ENCODE peak calls at places on chromosomes 11 and 22, in six cellular contexts. D, I, N, A, V and Z are unnamed samples.

GRCh38 chr11:47378836-47379170 is 456 bp upstream of the SPI1 start:
- ATAC-seq in D (no peak), I (no peak), N (no peak), A (peak), V (peak), Z (no peak)

GRCh38 chr11:14645985-14646900 is 2.6 kb downstream of the PDE3B start:
- ATAC-seq in D (no peak), I (no peak), N (no peak), A (no peak), V (peak), Z (no peak)

GRCh38 chr22:43891360-43892182 is at the start of gene PNPLA5:
- ATAC-seq in D (no peak), I (no peak), N (no peak), A (no peak), V (no peak), Z (no peak)

GRCh38 chr11:65718964-65719492 is 1.6 kb downstream of the RNASEH2C start:
- ATAC-seq in D (peak), I (peak), N (no peak), A (no peak), V (peak), Z (no peak)

GRCh38 chr11:57482782-57483569 is 22.6 kb downstream of the RTN4RL2 start:
- ATAC-seq in D (no peak), I (peak), N (peak), A (peak), V (no peak), Z (no peak)

GRCh38 chr22:17777005-17777716 is 2.9 kb upstream of the BID start:
- ATAC-seq in D (peak), I (no peak), N (peak), A (peak), V (peak), Z (no peak)

GRCh38 chr22:30829901-30830550 is 135.4 kb downstream of the OSBP2 start:
- ATAC-seq in D (no peak), I (peak), N (peak), A (no peak), V (no peak), Z (no peak)

GRCh38 chr22:44583854-44584253 is 85.8 kb upstream of the RTL6 start:
- ATAC-seq in D (no peak), I (no peak), N (no peak), A (no peak), V (no peak), Z (no peak)

GRCh38 chr11:104614117-104614716 is 284.0 kb downstream of the CASP12 start:
- ATAC-seq in D (no peak), I (no peak), N (no peak), A (no peak), V (no peak), Z (no peak)

GRCh38 chr11:9821008-9821752 is 157.3 kb downstream of the SWAP70 start:
- ATAC-seq in D (no peak), I (no peak), N (no peak), A (no peak), V (no peak), Z (no peak)

GRCh38 chr11:111766834-111767142 is 599 bp upstream of the PPP2R1B start:
- ATAC-seq in D (peak), I (peak), N (no peak), A (peak), V (peak), Z (peak)

GRCh38 chr11:133202816-133203215 is 329.5 kb downstream of the OPCML start:
- ATAC-seq in D (no peak), I (no peak), N (no peak), A (no peak), V (no peak), Z (no peak)

GRCh38 chr11:2760196-2760871 is 60.5 kb upstream of the KCNQ1OT1 start:
- ATAC-seq in D (peak), I (no peak), N (no peak), A (no peak), V (no peak), Z (no peak)

GRCh38 chr11:128727811-128728431 is 34.0 kb downstream of the FLI1 start:
- ATAC-seq in D (no peak), I (no peak), N (peak), A (no peak), V (peak), Z (no peak)

GRCh38 chr11:73314121-73314948 is 6.3 kb downstream of the ARHGEF17 start:
- ATAC-seq in D (peak), I (no peak), N (peak), A (peak), V (peak), Z (peak)

GRCh38 chr22:17562906-17563870 is at the start of gene SLC25A18:
- ATAC-seq in D (peak), I (peak), N (peak), A (no peak), V (peak), Z (peak)

GRCh38 chr11:706957-707816 is 1.2 kb downstream of the EPS8L2 start:
- ATAC-seq in D (peak), I (peak), N (peak), A (peak), V (no peak), Z (peak)

GRCh38 chr11:114058026-114058706 is 1.3 kb upstream of the ZBTB16 start:
- ATAC-seq in D (no peak), I (no peak), N (no peak), A (no peak), V (no peak), Z (no peak)

GRCh38 chr11:87851827-87852226 is 323.4 kb downstream of the RAB38 start:
- ATAC-seq in D (no peak), I (no peak), N (no peak), A (no peak), V (no peak), Z (no peak)

GRCh38 chr22:25025586-25025985 is 73.1 kb downstream of the KIAA1671 start:
- ATAC-seq in D (peak), I (no peak), N (no peak), A (no peak), V (no peak), Z (no peak)

GRCh38 chr11:86790867-86791849 is 9.2 kb upstream of the PRSS23 start:
- ATAC-seq in D (no peak), I (no peak), N (no peak), A (no peak), V (no peak), Z (no peak)

GRCh38 chr22:37827056-37827455 is 3.9 kb downstream of the GALR3 start:
- ATAC-seq in D (no peak), I (no peak), N (no peak), A (no peak), V (no peak), Z (peak)

GRCh38 chr11:86291466-86292262 is 10.4 kb upstream of the HIKESHI start:
- ATAC-seq in D (peak), I (peak), N (peak), A (peak), V (peak), Z (no peak)

GRCh38 chr22:37552560-37553163 is 7.6 kb upstream of the CDC42EP1 start:
- ATAC-seq in D (peak), I (peak), N (no peak), A (no peak), V (peak), Z (peak)

GRCh38 chr11:123469089-123469488 is 39.0 kb downstream of the GRAMD1B start:
- ATAC-seq in D (no peak), I (no peak), N (no peak), A (no peak), V (no peak), Z (no peak)

GRCh38 chr22:27799334-27800249 is 2.0 kb downstream of the MN1 start:
- ATAC-seq in D (no peak), I (no peak), N (no peak), A (no peak), V (no peak), Z (no peak)

GRCh38 chr11:6390718-6391547 is 659 bp downstream of the SMPD1 start:
- ATAC-seq in D (peak), I (no peak), N (no peak), A (no peak), V (no peak), Z (no peak)

GRCh38 chr22:29726512-29727247 is 6.9 kb downstream of the CABP7 start:
- ATAC-seq in D (peak), I (no peak), N (no peak), A (no peak), V (peak), Z (peak)

GRCh38 chr22:39543095-39543494 is 10.5 kb upstream of the RPS19BP1 start:
- ATAC-seq in D (no peak), I (no peak), N (no peak), A (peak), V (peak), Z (no peak)

GRCh38 chr22:50357756-50358155 is 14.6 kb downstream of the PPP6R2 start:
- ATAC-seq in D (no peak), I (no peak), N (no peak), A (no peak), V (no peak), Z (no peak)

GRCh38 chr22:50360578-50360977 is 17.5 kb downstream of the PPP6R2 start:
- ATAC-seq in D (peak), I (no peak), N (no peak), A (no peak), V (no peak), Z (no peak)

GRCh38 chr22:50361222-50361621 is 18.1 kb downstream of the PPP6R2 start:
- ATAC-seq in D (no peak), I (no peak), N (no peak), A (no peak), V (no peak), Z (no peak)

GRCh38 chr22:50356186-50356585 is 13.1 kb downstream of the PPP6R2 start:
- ATAC-seq in D (no peak), I (no peak), N (no peak), A (no peak), V (no peak), Z (no peak)

GRCh38 chr22:50357222-50357621 is 14.1 kb downstream of the PPP6R2 start:
- ATAC-seq in D (no peak), I (no peak), N (no peak), A (no peak), V (no peak), Z (no peak)
- TF ChIP-seq EP300 in D (no peak), I (no peak), N (no peak), A (no peak), V (no peak), Z (no peak)

GRCh38 chr11:31326470-31327148 is 42.9 kb downstream of the DCDC1 start:
- ATAC-seq in D (no peak), I (no peak), N (no peak), A (peak), V (no peak), Z (no peak)

GRCh38 chr11:31323145-31323544 is 46.4 kb downstream of the DCDC1 start:
- ATAC-seq in D (no peak), I (no peak), N (no peak), A (no peak), V (no peak), Z (no peak)

GRCh38 chr11:31327417-31327816 is 42.1 kb downstream of the DCDC1 start:
- ATAC-seq in D (no peak), I (no peak), N (no peak), A (no peak), V (no peak), Z (no peak)

GRCh38 chr11:31325162-31325561 is 44.4 kb downstream of the DCDC1 start:
- ATAC-seq in D (no peak), I (peak), N (peak), A (no peak), V (no peak), Z (peak)

DNA sequence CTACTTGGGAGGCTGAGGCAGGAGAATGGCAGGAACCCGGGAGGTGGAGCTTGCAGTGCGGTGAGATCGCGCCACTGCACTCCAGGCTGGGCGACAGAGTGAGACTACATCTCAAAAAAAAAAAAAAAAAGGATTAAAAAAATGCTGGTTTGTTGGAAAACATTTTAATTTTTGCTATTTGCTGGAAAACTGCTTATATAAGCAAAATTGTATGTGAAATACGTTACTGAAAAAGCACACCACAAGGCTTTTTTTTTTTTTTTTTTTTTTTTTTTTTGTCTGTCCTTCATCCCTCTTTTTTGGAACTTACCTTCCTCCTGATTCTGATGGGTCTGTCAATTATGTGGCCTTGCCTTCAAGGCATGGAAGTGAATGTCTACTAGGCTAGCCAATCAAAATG is 40.8 kb downstream of the DCDC1 start:
- ATAC-seq in D (no peak), I (no peak), N (no peak), A (no peak), V (no peak), Z (no peak)
- TF ChIP-seq EP300 in D (no peak), I (no peak), N (no peak), A (no peak), V (no peak), Z (no peak)

DNA sequence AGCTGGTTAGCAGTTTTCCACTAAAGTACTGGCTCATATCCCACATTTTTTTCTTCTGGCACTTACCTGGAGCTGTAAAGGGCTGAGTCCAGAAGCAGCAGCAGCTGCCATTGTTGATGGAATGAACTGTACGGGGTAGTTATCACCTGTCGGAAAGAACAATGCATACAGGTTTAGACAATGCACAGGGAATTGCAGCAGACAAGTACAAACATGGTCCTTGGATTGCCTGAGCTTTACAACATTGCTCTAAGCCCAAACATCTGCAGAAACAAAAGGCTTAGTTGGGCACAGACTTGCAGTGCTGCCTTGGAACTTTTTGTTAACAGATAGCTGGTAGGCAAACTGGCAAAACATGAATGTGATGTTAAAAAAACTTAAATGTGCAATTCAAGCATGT is 258.8 kb downstream of the SOX6 start:
- ATAC-seq in D (no peak), I (no peak), N (no peak), A (no peak), V (no peak), Z (no peak)
- TF ChIP-seq EP300 in D (no peak), I (no peak), N (no peak), A (no peak), V (no peak), Z (no peak)

DNA sequence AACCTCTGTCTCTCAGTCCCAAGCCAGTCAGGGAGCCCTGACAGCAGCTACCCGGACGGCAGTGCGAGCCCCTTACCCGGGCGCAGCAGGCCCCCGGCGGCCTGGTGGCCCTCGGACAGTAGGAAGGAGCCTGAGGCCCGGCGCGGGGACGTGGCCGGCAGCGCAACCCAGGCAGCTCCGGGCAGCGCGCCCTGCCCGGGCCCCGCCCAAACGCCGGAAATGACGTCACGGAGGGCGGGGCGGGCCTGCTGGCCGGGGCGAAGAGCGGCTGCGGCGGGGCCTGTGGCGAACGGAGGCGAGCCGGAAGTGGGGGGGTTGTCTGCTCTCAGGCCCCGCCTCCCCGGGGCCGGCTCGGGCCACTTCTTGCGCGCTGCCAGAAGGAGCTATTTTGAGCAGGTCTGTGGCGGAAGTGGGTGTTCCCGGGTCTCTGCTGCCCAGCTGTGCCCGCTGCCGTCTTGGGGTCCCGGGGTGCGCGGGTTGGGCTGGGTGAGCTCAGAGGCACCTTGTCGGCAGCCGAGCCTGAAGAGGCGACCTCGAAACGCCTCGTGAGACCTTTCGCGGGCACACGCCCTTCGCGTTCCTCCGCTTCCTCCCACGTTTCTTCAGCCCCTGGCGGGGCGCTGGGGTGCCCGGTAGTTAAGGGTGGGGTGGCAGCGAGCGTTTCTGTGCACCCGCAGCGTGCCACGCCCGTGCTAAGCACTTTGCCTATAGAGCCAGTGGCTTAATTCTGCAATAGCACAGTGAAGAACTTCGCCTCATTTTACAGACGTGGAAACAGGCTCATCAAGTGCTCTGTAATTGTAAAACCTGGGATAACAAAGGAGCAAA is at the start of gene C11orf24:
- ATAC-seq in D (peak), I (peak), N (peak), A (peak), V (peak), Z (peak)
- TF ChIP-seq EP300 in D (peak), I (no peak), N (no peak), A (no peak), V (peak), Z (no peak)

DNA sequence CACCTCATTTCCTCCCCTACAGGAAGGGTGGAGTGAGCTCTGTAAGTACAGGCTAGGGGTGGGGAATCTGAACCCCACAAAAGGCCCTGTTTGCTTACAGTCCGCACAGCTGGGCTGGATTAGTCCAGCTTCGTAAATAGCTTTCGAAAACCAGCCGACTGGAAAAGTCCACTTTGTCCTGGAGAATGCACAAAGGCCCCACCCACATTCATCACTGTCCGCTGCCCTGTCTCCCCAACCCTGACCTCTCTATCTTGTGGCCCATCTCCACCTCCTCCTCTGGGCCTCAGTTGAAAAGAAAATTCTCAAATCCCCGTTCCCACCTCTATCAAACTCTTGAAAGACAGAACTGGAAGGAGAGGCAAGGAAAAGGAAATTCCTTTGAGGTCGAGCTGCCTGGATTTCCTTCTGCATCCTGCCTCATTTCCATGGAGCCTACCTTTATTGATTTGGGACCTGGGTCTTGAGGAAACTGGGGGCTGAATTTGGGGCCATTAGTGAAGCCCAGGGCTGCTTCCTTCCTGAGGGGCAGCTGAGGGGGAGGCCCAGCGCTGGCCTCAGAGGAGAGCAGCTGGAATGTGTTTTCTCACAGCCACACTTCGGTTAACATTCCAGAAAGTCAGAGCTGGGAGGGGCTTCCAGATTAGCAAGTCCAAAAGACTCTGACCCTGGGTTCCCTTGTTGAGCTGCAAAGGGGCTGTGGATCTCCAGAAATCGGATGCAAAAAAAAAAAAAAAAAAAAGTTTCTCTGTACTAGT is 147.6 kb downstream of the FBXO7 start:
- ATAC-seq in D (peak), I (no peak), N (peak), A (no peak), V (no peak), Z (peak)
- TF ChIP-seq EP300 in D (peak), I (no peak), N (no peak), A (no peak), V (no peak), Z (no peak)

DNA sequence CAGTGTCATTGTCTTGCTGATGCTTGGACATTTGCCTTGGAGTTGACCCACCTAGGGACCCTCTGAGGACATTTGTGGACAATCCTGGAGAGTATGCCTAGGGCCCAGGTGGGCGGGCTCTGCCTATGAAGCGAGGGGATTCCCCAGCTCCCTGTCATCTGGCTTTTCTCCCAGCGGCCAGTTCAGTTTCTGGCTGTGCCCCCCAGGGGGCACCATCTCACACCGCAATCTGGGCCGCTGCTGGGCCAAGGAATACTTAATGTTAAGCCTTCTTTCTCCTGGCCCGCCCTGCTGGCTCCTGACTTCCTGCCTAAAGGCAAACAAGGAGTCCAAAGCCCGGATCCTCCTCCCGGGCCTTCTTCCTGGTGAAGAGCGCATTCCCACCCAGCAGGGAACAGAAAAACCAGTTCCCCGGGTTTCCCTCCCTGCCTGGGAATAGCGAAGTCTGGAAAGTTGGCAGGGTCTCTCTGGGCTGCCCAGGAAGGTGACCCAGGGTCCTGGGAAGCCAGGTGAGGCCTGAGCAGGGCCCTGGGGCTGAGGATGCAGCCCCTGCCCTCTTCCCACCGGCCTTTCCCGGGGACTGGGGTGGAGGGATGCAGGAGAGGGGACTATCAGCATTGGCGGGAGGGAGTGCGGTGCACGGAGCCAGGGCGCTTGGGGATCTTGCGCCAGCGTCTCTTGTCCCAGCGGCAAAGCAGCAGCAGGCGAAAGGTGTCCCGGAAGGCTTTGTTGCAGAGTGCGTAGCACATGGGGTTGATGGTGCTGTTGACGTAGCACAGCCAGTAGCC is 11.9 kb downstream of the CHRM1 start:
- ATAC-seq in D (peak), I (peak), N (peak), A (peak), V (peak), Z (peak)
- TF ChIP-seq EP300 in D (no peak), I (no peak), N (no peak), A (no peak), V (no peak), Z (no peak)

GRCh38 chr11:126288237-126288636 is 5.3 kb downstream of the TIRAP start:
- ATAC-seq in D (no peak), I (no peak), N (no peak), A (no peak), V (no peak), Z (no peak)
- TF ChIP-seq EP300 in D (no peak), I (no peak), N (no peak), A (no peak), V (no peak), Z (no peak)